ENCODE peak calls at places on chromosome 3, in nine cellular contexts. G, L, K, Q, S, P, O, R and W are unnamed samples.

GRCh38 chr3:69032737-69033136 is 19.3 kb upstream of the EOGT start:
- DNase-seq in K (no peak), S (no peak), G (no peak), R (no peak), P (no peak), O (no peak), Q (no peak), L (no peak), W (no peak)

GRCh38 chr3:105822171-105823123 is 46.4 kb downstream of the CBLB start:
- DNase-seq in S (no peak), K (no peak), O (no peak), G (no peak), P (no peak), L (no peak), Q (no peak), R (no peak), W (no peak)

GRCh38 chr3:69120879-69121464 is 1.4 kb downstream of the LMOD3 start:
- DNase-seq in K (peak), G (peak), S (peak), P (peak), R (peak), L (peak), Q (peak), O (peak), W (peak)

GRCh38 chr3:100754563-100755334 is 45.5 kb downstream of the TFG start:
- DNase-seq in Q (no peak), L (no peak), K (no peak), G (peak), P (no peak), O (no peak), S (no peak), R (no peak), W (no peak)

GRCh38 chr3:113844622-113845222 is 6.1 kb downstream of the GRAMD1C start:
- DNase-seq in G (peak), L (no peak), Q (no peak), R (no peak), K (peak), O (no peak), S (peak), P (no peak), W (no peak)

GRCh38 chr3:160748787-160749186 is 7.2 kb upstream of the PPM1L start:
- DNase-seq in L (no peak), R (no peak), G (no peak), S (no peak), K (no peak), O (no peak), Q (no peak), P (no peak), W (no peak)

GRCh38 chr3:179710079-179710478 is 57.2 kb downstream of the USP13 start:
- DNase-seq in R (no peak), O (no peak), S (no peak), P (no peak), K (no peak), L (no peak), Q (no peak), G (no peak), W (no peak)

GRCh38 chr3:59866076-59866475 is 816.3 kb upstream of the CFAP20DC start:
- DNase-seq in O (no peak), P (no peak), R (no peak), L (no peak), S (no peak), K (no peak), G (no peak), Q (no peak), W (no peak)

GRCh38 chr3:11736136-11736833 is 92.6 kb upstream of the VGLL4 start:
- DNase-seq in P (no peak), Q (no peak), G (no peak), O (no peak), R (no peak), L (no peak), K (no peak), S (no peak), W (no peak)

GRCh38 chr3:152349397-152349796 is 80.7 kb downstream of the MBNL1 start:
- DNase-seq in K (peak), Q (no peak), P (no peak), G (no peak), L (no peak), O (no peak), R (no peak), S (no peak), W (no peak)

GRCh38 chr3:108289159-108289558 is 7.2 kb upstream of the HHLA2 start:
- DNase-seq in S (no peak), O (no peak), R (no peak), K (no peak), P (no peak), Q (no peak), G (no peak), L (no peak), W (no peak)

GRCh38 chr3:12861611-12862010 is 20.2 kb upstream of the RPL32 start:
- DNase-seq in P (no peak), Q (no peak), K (no peak), O (no peak), G (no peak), S (no peak), R (no peak), L (no peak), W (no peak)

GRCh38 chr3:27340524-27340923 is 28.7 kb downstream of the NEK10 start:
- DNase-seq in G (no peak), R (no peak), Q (no peak), S (no peak), P (no peak), O (no peak), K (no peak), L (no peak), W (no peak)

GRCh38 chr3:35899245-35899644 is 259.9 kb downstream of the ARPP21 start:
- DNase-seq in O (no peak), K (no peak), P (no peak), Q (no peak), S (no peak), L (no peak), G (no peak), R (no peak), W (no peak)

GRCh38 chr3:133413166-133414020 is 13.5 kb downstream of the BFSP2 start:
- DNase-seq in G (peak), O (no peak), K (peak), S (peak), P (no peak), L (peak), Q (peak), R (no peak), W (no peak)

GRCh38 chr3:141094851-141095545 is 43.9 kb downstream of the SPSB4 start:
- DNase-seq in Q (no peak), K (peak), L (no peak), R (no peak), O (no peak), P (no peak), G (peak), S (no peak), W (no peak)